ENCODE peak calls at places on chromosomes 5 and 9, in four cellular contexts. F is CD4-positive, alpha-beta memory T cell; V is adrenal gland; Y is heart right ventricle. W is an unnamed sample.

GRCh38 chr9:105418588-105419108 is 29.2 kb upstream of the FSD1L start:
- DNase-seq in F (no peak), V (no peak), Y (no peak), W (no peak)

GRCh38 chr5:173925449-173926071 is 37.4 kb downstream of the CPEB4 start:
- DNase-seq in F (peak; percentile 26), V (no peak), Y (peak; percentile 30), W (no peak)

GRCh38 chr5:75460947-75461346 is 50.5 kb downstream of the CERT1 start:
- DNase-seq in F (no peak), V (no peak), Y (no peak), W (no peak)

GRCh38 chr9:101585740-101586139 is 9.0 kb downstream of the PPP3R2 start:
- DNase-seq in F (no peak), V (peak; percentile 26), Y (no peak), W (no peak)

GRCh38 chr5:54159153-54159836 is 151.1 kb downstream of the ARL15 start:
- DNase-seq in F (no peak), V (no peak), Y (no peak), W (no peak)

GRCh38 chr5:669111-669841 is 23.9 kb downstream of the TPPP start:
- DNase-seq in F (peak; percentile 49), V (no peak), Y (no peak), W (peak; percentile 78)

GRCh38 chr5:110087829-110088228 is 398.1 kb downstream of the MAN2A1 start:
- DNase-seq in F (no peak), V (no peak), Y (no peak), W (no peak)

GRCh38 chr9:119986205-119986604 is 593.8 kb downstream of the CDK5RAP2 start:
- DNase-seq in F (no peak), V (no peak), Y (no peak), W (no peak)

GRCh38 chr5:102815560-102816324 is 60.6 kb downstream of the PAM start:
- DNase-seq in F (no peak), V (no peak), Y (no peak), W (no peak)

GRCh38 chr9:93500571-93501298 is 47.4 kb upstream of the FAM120AOS start:
- DNase-seq in F (no peak), V (no peak), Y (no peak), W (no peak)

GRCh38 chr9:128593039-128593438 is 40.7 kb downstream of the SPTAN1 start:
- DNase-seq in F (no peak), V (no peak), Y (no peak), W (no peak)

GRCh38 chr5:138449501-138450239 is 10.8 kb downstream of the REEP2 start:
- DNase-seq in F (peak; percentile 63), V (peak; percentile 85), Y (peak; percentile 90), W (peak; percentile 91)

GRCh38 chr9:40927260-40927631 is 201.2 kb downstream of the FOXD4L6 start:
- DNase-seq in F (no peak), V (no peak), Y (no peak), W (no peak)
- H3K9me3 ChIP-seq in F (peaks cover 64% of the 10 kb centered on the region), V (no peaks in the 10 kb centered on the region), Y (peaks cover 34% of the 10 kb centered on the region), W (peaks cover 37% of the 10 kb centered on the region)

GRCh38 chr9:109857337-109857736 is 77.3 kb downstream of the PALM2AKAP2 start:
- DNase-seq in F (no peak), V (no peak), Y (no peak), W (no peak)
- H3K27ac ChIP-seq in F (no peak overlapping the region), V (no peak overlapping the region), Y (peak overlapping the region; percentile 64), W (peak overlapping the region; percentile 64)

DNA sequence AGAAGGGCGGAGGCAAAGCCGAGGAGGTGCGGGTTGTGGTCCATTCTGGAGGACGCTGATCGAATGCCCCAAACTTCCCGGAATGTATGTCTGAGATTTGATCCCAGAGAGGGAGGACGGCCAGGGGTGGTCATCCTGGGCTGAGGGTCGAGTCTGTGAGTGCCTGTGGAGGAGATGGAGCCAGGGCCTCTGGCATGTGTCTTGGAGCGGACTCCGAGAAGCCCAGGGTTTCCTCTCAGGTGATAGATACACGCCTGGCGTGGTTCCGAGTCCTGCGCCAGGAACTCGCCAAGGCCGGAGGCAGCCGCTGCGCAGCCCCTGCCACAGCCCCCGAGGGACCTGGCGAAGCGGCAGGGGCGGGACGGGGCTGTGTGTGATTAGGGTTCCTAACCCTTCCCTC is 363 bp downstream of the ZNF454 start:
- DNase-seq in F (no peak), V (no peak), Y (peak; percentile 39), W (no peak)
- H3K9me3 ChIP-seq in F (peaks cover 20% of the 10 kb centered on the region), V (no peaks in the 10 kb centered on the region), Y (peaks cover 5% of the 10 kb centered on the region), W (peaks cover 12% of the 10 kb centered on the region)

GRCh38 chr5:122751293-122751753 is 23.6 kb upstream of the SNX2 start:
- DNase-seq in F (no peak), V (no peak), Y (no peak), W (no peak)
- H3K27ac ChIP-seq in F (no peak overlapping the region), V (no peak overlapping the region), Y (no peak overlapping the region), W (no peak overlapping the region)

DNA sequence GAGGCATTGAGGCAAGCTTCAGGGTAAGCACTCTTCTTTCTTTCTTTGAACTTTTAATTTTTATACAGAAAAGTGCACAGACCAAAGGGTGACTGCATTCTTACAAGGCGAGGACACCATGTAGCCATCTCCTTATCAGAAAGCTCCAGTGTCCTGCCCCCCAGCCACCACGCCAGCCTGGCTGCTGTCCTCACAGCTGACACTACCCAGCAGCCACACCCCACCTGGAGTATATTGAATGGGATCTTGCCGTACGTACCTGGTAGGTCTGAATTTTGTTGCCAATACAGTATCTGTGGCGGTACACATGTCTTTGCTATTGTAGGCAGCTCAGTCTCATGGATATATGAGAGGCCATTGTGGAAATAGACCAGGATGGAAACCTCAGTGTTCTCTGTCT is 284.0 kb upstream of the IRX2 start:
- DNase-seq in F (no peak), V (no peak), Y (no peak), W (no peak)
- H3K9me3 ChIP-seq in F (no peaks in the 10 kb centered on the region), V (no peaks in the 10 kb centered on the region), Y (no peaks in the 10 kb centered on the region), W (no peaks in the 10 kb centered on the region)

DNA sequence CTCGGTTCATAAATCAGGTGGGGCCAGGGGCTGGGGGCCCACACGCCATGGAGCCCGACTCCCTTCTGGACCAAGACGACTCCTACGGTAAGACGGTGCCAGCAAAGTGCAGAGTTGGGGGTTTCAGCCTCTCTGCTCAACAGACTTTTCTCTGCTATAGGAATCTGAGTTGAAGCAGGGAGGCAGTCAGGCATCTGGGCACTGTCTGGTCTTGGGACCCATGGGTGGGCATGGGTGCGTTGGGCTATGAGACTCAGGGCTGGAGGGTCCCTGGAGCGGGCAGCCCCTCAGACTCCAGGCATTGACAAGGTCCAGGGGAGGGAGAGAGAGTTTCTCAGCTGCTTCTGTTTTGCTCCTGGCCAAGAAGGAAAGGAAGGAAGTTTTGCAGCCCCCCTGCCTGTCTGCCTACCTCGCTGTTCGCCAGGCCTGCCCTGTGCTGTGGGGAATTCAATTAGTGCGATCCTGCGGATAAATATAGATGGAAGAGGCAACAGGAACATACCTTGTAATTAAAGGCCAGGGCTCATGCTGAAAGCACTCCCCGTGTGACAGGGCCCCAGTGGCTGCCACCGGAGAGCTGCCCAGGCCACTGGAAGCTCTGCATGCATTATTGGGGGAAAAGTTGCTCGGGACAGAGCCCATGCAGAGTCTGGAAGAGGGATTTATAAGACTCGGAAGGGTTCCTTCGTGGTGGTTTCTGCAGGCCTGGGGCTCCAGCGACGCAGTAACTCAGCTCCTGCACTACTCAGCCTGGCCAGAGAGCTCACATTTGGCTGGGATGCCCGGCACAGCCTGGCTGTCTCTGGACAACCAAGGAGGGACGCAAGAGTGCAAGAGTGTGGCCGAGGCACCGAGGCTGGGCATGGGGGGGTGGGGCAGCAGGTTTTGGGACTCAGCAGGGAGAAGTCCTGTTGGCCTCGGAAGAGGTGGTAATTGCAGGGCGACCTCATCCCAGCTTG is 67.8 kb upstream of the GGTA1 start:
- DNase-seq in F (no peak), V (peak; percentile 37), Y (peak; percentile 40), W (no peak)
- H3K27ac ChIP-seq in F (no peak overlapping the region), V (no peak overlapping the region), Y (peak overlapping the region; percentile 89), W (peak overlapping the region; percentile 87)

GRCh38 chr9:111531716-111532115 is 6.7 kb downstream of the ZNF483 start:
- DNase-seq in F (no peak), V (no peak), Y (no peak), W (no peak)

GRCh38 chr9:111527347-111527746 is 2.4 kb downstream of the ZNF483 start:
- DNase-seq in F (no peak), V (no peak), Y (no peak), W (no peak)

GRCh38 chr9:111529787-111530186 is 4.8 kb downstream of the ZNF483 start:
- DNase-seq in F (no peak), V (no peak), Y (no peak), W (no peak)

DNA sequence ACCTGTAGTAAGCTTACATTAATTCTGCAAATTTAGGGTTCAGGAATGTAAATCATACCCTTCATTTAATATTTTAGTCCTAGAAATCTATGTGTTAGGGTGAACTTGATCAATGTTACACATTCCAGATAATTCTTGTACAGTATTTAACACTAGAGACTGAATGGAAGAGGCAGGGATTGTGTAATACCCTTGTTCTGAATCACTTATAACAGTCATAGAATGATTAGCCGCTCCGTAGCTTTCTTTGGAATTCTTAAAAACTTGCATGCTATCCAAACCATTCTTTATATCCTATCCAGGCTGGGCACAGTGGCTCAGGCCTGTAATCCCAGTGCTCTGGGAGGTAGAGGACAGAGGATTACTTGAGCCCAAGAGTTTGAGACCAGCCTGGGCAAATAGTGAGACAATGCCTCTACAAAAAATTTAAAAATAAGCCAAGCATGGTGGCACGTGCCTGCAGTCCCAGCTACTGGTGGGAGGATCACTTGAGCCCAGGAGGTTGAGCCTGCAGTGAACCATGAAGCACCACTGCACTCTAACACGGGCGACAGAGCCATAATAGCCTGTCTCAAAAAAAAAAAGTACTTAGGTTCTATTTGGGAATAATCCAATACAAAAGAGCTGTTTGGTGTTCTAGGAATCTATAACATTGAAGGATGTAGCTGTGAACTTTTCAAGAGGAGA is 8.3 kb downstream of the ZNF483 start:
- DNase-seq in F (no peak), V (no peak), Y (no peak), W (no peak)
- H3K9me3 ChIP-seq in F (peaks cover under 1% of the 10 kb centered on the region), V (no peaks in the 10 kb centered on the region), Y (peaks cover 8% of the 10 kb centered on the region), W (peaks cover 22% of the 10 kb centered on the region)